ENCODE peak calls at places on chromosome 1, in nine cellular contexts. B is Kasumi-1; E is BJ; G is activated gamma-delta T cell treated with Interleukin-2 at 50 U/mL for 16 hours; H is CD4-positive, alpha-beta T cell; O is ovary; T is hypothalamus; D is ELR; K is EL. A is an unnamed sample.

GRCh38 chr1:2475571-2475970 is 518 bp upstream of the PLCH2 start:
- DNase-seq in B (no peak), E (no peak), G (no peak), H (no peak), O (no peak), T (no peak), D (no peak), K (no peak), A (no peak)

GRCh38 chr1:42639116-42639515 is 19.1 kb upstream of the PPIH start:
- DNase-seq in B (no peak), E (no peak), G (no peak), H (no peak), O (no peak), T (no peak), D (no peak), K (no peak), A (no peak)

GRCh38 chr1:170881268-170882265 is 53.8 kb upstream of the MROH9 start:
- DNase-seq in B (peak), E (no peak), G (no peak), H (no peak), O (peak), T (no peak), D (peak), K (peak), A (no peak)

GRCh38 chr1:17016317-17016661 is 4.6 kb upstream of the ATP13A2 start:
- DNase-seq in B (no peak), E (peak), G (no peak), H (no peak), O (peak), T (no peak), D (peak), K (peak), A (no peak)

GRCh38 chr1:4119516-4120220 is 219.6 kb upstream of the C1orf174 start:
- DNase-seq in B (no peak), E (no peak), G (no peak), H (no peak), O (peak), T (no peak), D (no peak), K (no peak), A (no peak)

GRCh38 chr1:7681401-7681800 is 89.7 kb upstream of the VAMP3 start:
- DNase-seq in B (no peak), E (no peak), G (no peak), H (no peak), O (no peak), T (no peak), D (no peak), K (no peak), A (no peak)

GRCh38 chr1:242842094-242842493 is 317.6 kb upstream of the PLD5 start:
- DNase-seq in B (no peak), E (no peak), G (no peak), H (no peak), O (no peak), T (no peak), D (no peak), K (no peak), A (no peak)

GRCh38 chr1:216425577-216425976 is 2.3 kb upstream of the USH2A start:
- DNase-seq in B (no peak), E (no peak), G (no peak), H (no peak), O (no peak), T (no peak), D (no peak), K (no peak), A (no peak)

GRCh38 chr1:56897150-56898004 is 42.8 kb downstream of the C8A start:
- DNase-seq in B (no peak), E (no peak), G (no peak), H (no peak), O (no peak), T (no peak), D (no peak), K (no peak), A (no peak)

GRCh38 chr1:7436056-7437005 is 334.8 kb upstream of the VAMP3 start:
- DNase-seq in B (no peak), E (no peak), G (no peak), H (no peak), O (no peak), T (no peak), D (no peak), K (no peak), A (no peak)

GRCh38 chr1:228100822-228101613 is 2.1 kb downstream of the C1orf35 start:
- DNase-seq in B (no peak), E (no peak), G (no peak), H (no peak), O (no peak), T (no peak), D (no peak), K (no peak), A (no peak)

GRCh38 chr1:95286479-95286878 is 52.5 kb downstream of the RWDD3 start:
- DNase-seq in B (no peak), E (no peak), G (no peak), H (no peak), O (no peak), T (no peak), D (no peak), K (no peak), A (no peak)